ENCODE peak calls at places on chromosomes 13 and 19, in six cellular contexts. J is activated naive CD4-positive, alpha-beta T cell; W is brain microvascular endothelial cell; A is fibroblast of mammary gland; H is kidney tubule cell; T is immature natural killer cell. D is an unnamed sample.

GRCh38 chr13:22812793-22813192 is 368.0 kb upstream of the SGCG start:
- DNase-seq in J (no peak), W (no peak), A (no peak), H (no peak), T (no peak), D (no peak)

GRCh38 chr19:4676955-4677731 is 7.0 kb upstream of the MYDGF start:
- DNase-seq in J (no peak), W (peak; percentile 35), A (peak; percentile 62), H (peak; percentile 32), T (peak; percentile 21), D (no peak)

GRCh38 chr13:101424381-101425155 is 8.3 kb upstream of the NALCN start:
- DNase-seq in J (no peak), W (no peak), A (no peak), H (no peak), T (no peak), D (no peak)

GRCh38 chr19:49119411-49120324 is at the start of gene PPFIA3:
- DNase-seq in J (no peak), W (peak; percentile 38), A (peak; percentile 42), H (peak; percentile 54), T (no peak), D (no peak)

GRCh38 chr19:55902080-55902751 is 29.9 kb downstream of the NLRP13 start:
- DNase-seq in J (no peak), W (no peak), A (no peak), H (no peak), T (no peak), D (no peak)

GRCh38 chr19:51501594-51502263 is at the start of gene SIGLEC12:
- DNase-seq in J (no peak), W (no peak), A (no peak), H (no peak), T (no peak), D (no peak)

GRCh38 chr19:34173145-34173956 is 1.0 kb downstream of the LSM14A start:
- DNase-seq in J (no peak), W (no peak), A (peak; percentile 39), H (peak; percentile 91), T (no peak), D (no peak)

GRCh38 chr19:13838943-13839192 is 38.1 kb upstream of the NANOS3 start:
- DNase-seq in J (no peak), W (no peak), A (no peak), H (no peak), T (peak; percentile 84), D (no peak)

GRCh38 chr13:88958821-88959220 is 1287.7 kb downstream of the SLITRK5 start:
- DNase-seq in J (no peak), W (no peak), A (no peak), H (no peak), T (no peak), D (no peak)

GRCh38 chr19:719636-720377 is 11.1 kb downstream of the PALM start:
- DNase-seq in J (no peak), W (no peak), A (no peak), H (no peak), T (no peak), D (no peak)

GRCh38 chr13:68895696-68896095 is 1211.9 kb upstream of the ATXN8OS start:
- DNase-seq in J (no peak), W (no peak), A (no peak), H (no peak), T (no peak), D (no peak)

GRCh38 chr13:63048648-63049047 is 1633.0 kb upstream of the PCDH20 start:
- DNase-seq in J (no peak), W (no peak), A (no peak), H (no peak), T (no peak), D (no peak)

GRCh38 chr19:51272183-51272817 is 21.4 kb downstream of the SIGLECL1 start:
- DNase-seq in J (no peak), W (no peak), A (no peak), H (peak; percentile 10), T (peak; percentile 75), D (no peak)

GRCh38 chr13:28448959-28449358 is 46.0 kb downstream of the FLT1 start:
- DNase-seq in J (no peak), W (no peak), A (no peak), H (no peak), T (no peak), D (no peak)

GRCh38 chr19:37943480-37943879 is 36.5 kb downstream of the SIPA1L3 start:
- DNase-seq in J (no peak), W (no peak), A (no peak), H (no peak), T (no peak), D (no peak)

GRCh38 chr13:76473552-76474134 is 412.6 kb downstream of the KCTD12 start:
- DNase-seq in J (peak; percentile 44), W (peak; percentile 81), A (peak; percentile 84), H (peak; percentile 82), T (peak; percentile 41), D (peak; percentile 55)

GRCh38 chr19:33192010-33192409 is 2.1 kb upstream of the LRP3 start:
- DNase-seq in J (no peak), W (no peak), A (no peak), H (no peak), T (no peak), D (no peak)

GRCh38 chr13:44747179-44747578 is 171.0 kb upstream of the TSC22D1 start:
- DNase-seq in J (no peak), W (no peak), A (no peak), H (no peak), T (no peak), D (no peak)

GRCh38 chr13:98664510-98664909 is 87.6 kb upstream of the STK24 start:
- DNase-seq in J (no peak), W (no peak), A (no peak), H (no peak), T (no peak), D (no peak)

GRCh38 chr19:14554382-14554812 is 17.5 kb downstream of the NDUFB7 start:
- DNase-seq in J (no peak), W (no peak), A (no peak), H (peak; percentile 20), T (no peak), D (no peak)

GRCh38 chr19:41877490-41877876 is 404 bp downstream of the CD79A start:
- DNase-seq in J (no peak), W (no peak), A (no peak), H (no peak), T (no peak), D (no peak)

GRCh38 chr19:2602391-2603181 is 99.9 kb downstream of the GNG7 start:
- DNase-seq in J (no peak), W (peak; percentile 73), A (peak; percentile 96), H (peak; percentile 73), T (no peak), D (no peak)

GRCh38 chr13:98454389-98454881 is 122.5 kb downstream of the STK24 start:
- DNase-seq in J (no peak), W (peak; percentile 67), A (peak; percentile 94), H (peak; percentile 65), T (no peak), D (no peak)

GRCh38 chr19:10503002-10503789 is at the start of gene KEAP1:
- DNase-seq in J (peak; percentile 46), W (no peak), A (no peak), H (peak; percentile 40), T (peak; percentile 40), D (no peak)

GRCh38 chr19:5690955-5691204 is 785 bp downstream of the RPL36 start:
- DNase-seq in J (no peak), W (no peak), A (no peak), H (no peak), T (peak; percentile 28), D (no peak)

GRCh38 chr13:110925023-110925608 is 10.2 kb upstream of the ANKRD10 start:
- DNase-seq in J (no peak), W (no peak), A (peak; percentile 15), H (no peak), T (peak; percentile 24), D (no peak)

GRCh38 chr13:53310786-53311185 is 282.2 kb downstream of the OLFM4 start:
- DNase-seq in J (no peak), W (no peak), A (no peak), H (no peak), T (no peak), D (no peak)

GRCh38 chr19:1041835-1042685 is 2.2 kb downstream of the ABCA7 start:
- DNase-seq in J (no peak), W (no peak), A (peak; percentile 78), H (no peak), T (no peak), D (no peak)

GRCh38 chr19:14183741-14184395 is 22.1 kb downstream of the ADGRL1 start:
- DNase-seq in J (no peak), W (no peak), A (no peak), H (no peak), T (no peak), D (no peak)

GRCh38 chr19:56748443-56748842 is 76.9 kb upstream of the ZNF835 start:
- DNase-seq in J (no peak), W (peak; percentile 7), A (peak; percentile 26), H (peak; percentile 33), T (no peak), D (no peak)

GRCh38 chr13:35514166-35514565 is 37.7 kb upstream of the MAB21L1 start:
- DNase-seq in J (no peak), W (no peak), A (no peak), H (no peak), T (no peak), D (no peak)

D was measured in central memory CD4-positive, alpha-beta T cell.